ENCODE peak calls at places on chromosome 2, in nine cellular contexts. One of them, this sample, is unnamed.

GRCh38 chr2:224369028-224369632 is 32.8 kb downstream of the FAM124B start:
- DNase-seq in iPS DF 6.9: peak; percentile 18
- DNase-seq in IMR-90: peak; percentile 49
- DNase-seq in heart right ventricle: no peak
- DNase-seq in RWPE2: no peak
- DNase-seq in PC-3: peak; percentile 77
- DNase-seq in adrenal gland: no peak
- DNase-seq in AG04450: no peak
- DNase-seq in right lobe of liver: no peak
- DNase-seq in this sample: no peak

GRCh38 chr2:105803337-105803736 is 58.6 kb downstream of the NCK2 start:
- DNase-seq in iPS DF 6.9: no peak
- DNase-seq in IMR-90: no peak
- DNase-seq in PC-3: no peak
- DNase-seq in RWPE2: no peak
- DNase-seq in AG04450: no peak
- DNase-seq in right lobe of liver: no peak
- DNase-seq in adrenal gland: no peak
- DNase-seq in heart right ventricle: no peak
- DNase-seq in this sample: no peak

GRCh38 chr2:14756122-14756541 is 123.6 kb downstream of the LRATD1 start:
- DNase-seq in iPS DF 6.9: no peak
- DNase-seq in PC-3: peak; percentile 28
- DNase-seq in right lobe of liver: no peak
- DNase-seq in RWPE2: no peak
- DNase-seq in adrenal gland: no peak
- DNase-seq in AG04450: peak; percentile 3
- DNase-seq in IMR-90: peak; percentile 32
- DNase-seq in heart right ventricle: no peak
- DNase-seq in this sample: no peak

GRCh38 chr2:238569415-238570195 is 142.9 kb downstream of the ASB1 start:
- DNase-seq in IMR-90: no peak
- DNase-seq in PC-3: no peak
- DNase-seq in RWPE2: peak; percentile 26
- DNase-seq in AG04450: no peak
- DNase-seq in adrenal gland: no peak
- DNase-seq in iPS DF 6.9: no peak
- DNase-seq in right lobe of liver: no peak
- DNase-seq in heart right ventricle: peak; percentile 51
- DNase-seq in this sample: no peak

GRCh38 chr2:16044946-16045456 is 104.7 kb downstream of the MYCN start:
- DNase-seq in iPS DF 6.9: no peak
- DNase-seq in heart right ventricle: no peak
- DNase-seq in AG04450: no peak
- DNase-seq in adrenal gland: no peak
- DNase-seq in RWPE2: no peak
- DNase-seq in IMR-90: no peak
- DNase-seq in right lobe of liver: no peak
- DNase-seq in PC-3: no peak
- DNase-seq in this sample: no peak

GRCh38 chr2:218962859-218963492 is 3.5 kb downstream of the CDK5R2 start:
- DNase-seq in iPS DF 6.9: peak; percentile 93
- DNase-seq in AG04450: no peak
- DNase-seq in IMR-90: peak; percentile 73
- DNase-seq in adrenal gland: peak; percentile 62
- DNase-seq in RWPE2: no peak
- DNase-seq in right lobe of liver: no peak
- DNase-seq in PC-3: peak; percentile 41
- DNase-seq in heart right ventricle: peak; percentile 74
- DNase-seq in this sample: no peak

GRCh38 chr2:158728422-158728821 is 66.7 kb upstream of the DAPL1 start:
- DNase-seq in iPS DF 6.9: no peak
- DNase-seq in right lobe of liver: no peak
- DNase-seq in AG04450: no peak
- DNase-seq in IMR-90: no peak
- DNase-seq in PC-3: no peak
- DNase-seq in heart right ventricle: no peak
- DNase-seq in RWPE2: no peak
- DNase-seq in adrenal gland: no peak
- DNase-seq in this sample: no peak

GRCh38 chr2:54041135-54041534 is 70.3 kb upstream of the PSME4 start:
- DNase-seq in PC-3: peak; percentile 41
- DNase-seq in iPS DF 6.9: no peak
- DNase-seq in right lobe of liver: no peak
- DNase-seq in adrenal gland: no peak
- DNase-seq in IMR-90: no peak
- DNase-seq in RWPE2: no peak
- DNase-seq in heart right ventricle: no peak
- DNase-seq in AG04450: no peak
- DNase-seq in this sample: no peak

GRCh38 chr2:10668402-10669012 is 21.3 kb downstream of the NOL10 start:
- DNase-seq in PC-3: peak; percentile 87
- DNase-seq in AG04450: peak; percentile 23
- DNase-seq in RWPE2: no peak
- DNase-seq in right lobe of liver: no peak
- DNase-seq in heart right ventricle: no peak
- DNase-seq in iPS DF 6.9: peak; percentile 35
- DNase-seq in adrenal gland: no peak
- DNase-seq in IMR-90: peak; percentile 69
- DNase-seq in this sample: no peak

GRCh38 chr2:191087311-191087710 is 63.5 kb downstream of the STAT4 start:
- DNase-seq in right lobe of liver: no peak
- DNase-seq in IMR-90: no peak
- DNase-seq in RWPE2: no peak
- DNase-seq in iPS DF 6.9: no peak
- DNase-seq in AG04450: no peak
- DNase-seq in adrenal gland: no peak
- DNase-seq in heart right ventricle: no peak
- DNase-seq in PC-3: no peak
- DNase-seq in this sample: no peak

GRCh38 chr2:166171210-166171609 is 43.4 kb upstream of the SCN1A start:
- DNase-seq in adrenal gland: no peak
- DNase-seq in IMR-90: no peak
- DNase-seq in right lobe of liver: no peak
- DNase-seq in AG04450: no peak
- DNase-seq in heart right ventricle: no peak
- DNase-seq in PC-3: no peak
- DNase-seq in iPS DF 6.9: no peak
- DNase-seq in RWPE2: no peak
- DNase-seq in this sample: no peak

GRCh38 chr2:145277922-145278321 is 758.0 kb upstream of the ZEB2 start:
- DNase-seq in iPS DF 6.9: no peak
- DNase-seq in right lobe of liver: no peak
- DNase-seq in AG04450: no peak
- DNase-seq in adrenal gland: no peak
- DNase-seq in RWPE2: no peak
- DNase-seq in IMR-90: peak; percentile 50
- DNase-seq in heart right ventricle: no peak
- DNase-seq in PC-3: peak; percentile 19
- DNase-seq in this sample: no peak

GRCh38 chr2:205800804-205801203 is 118.5 kb downstream of the NRP2 start:
- DNase-seq in iPS DF 6.9: no peak
- DNase-seq in PC-3: no peak
- DNase-seq in AG04450: peak; percentile 98
- DNase-seq in IMR-90: peak; percentile 99
- DNase-seq in adrenal gland: no peak
- DNase-seq in RWPE2: no peak
- DNase-seq in right lobe of liver: no peak
- DNase-seq in heart right ventricle: no peak
- DNase-seq in this sample: no peak

GRCh38 chr2:218999881-219000568 is 6.8 kb upstream of the CRYBA2 start:
- DNase-seq in heart right ventricle: no peak
- DNase-seq in right lobe of liver: no peak
- DNase-seq in AG04450: no peak
- DNase-seq in iPS DF 6.9: no peak
- DNase-seq in PC-3: no peak
- DNase-seq in IMR-90: no peak
- DNase-seq in adrenal gland: no peak
- DNase-seq in RWPE2: no peak
- DNase-seq in this sample: no peak

GRCh38 chr2:42762823-42763804 is 821 bp downstream of the OXER1 start:
- DNase-seq in IMR-90: no peak
- DNase-seq in right lobe of liver: peak; percentile 60
- DNase-seq in RWPE2: peak; percentile 57
- DNase-seq in PC-3: no peak
- DNase-seq in heart right ventricle: no peak
- DNase-seq in iPS DF 6.9: no peak
- DNase-seq in adrenal gland: no peak
- DNase-seq in AG04450: no peak
- DNase-seq in this sample: no peak

GRCh38 chr2:233145726-233146125 is 85.6 kb downstream of the INPP5D start:
- DNase-seq in RWPE2: peak; percentile 16
- DNase-seq in PC-3: no peak
- DNase-seq in IMR-90: no peak
- DNase-seq in adrenal gland: no peak
- DNase-seq in right lobe of liver: no peak
- DNase-seq in iPS DF 6.9: no peak
- DNase-seq in heart right ventricle: no peak
- DNase-seq in AG04450: no peak
- DNase-seq in this sample: no peak

GRCh38 chr2:170191166-170191872 is 13.4 kb downstream of the MYO3B start:
- DNase-seq in heart right ventricle: no peak
- DNase-seq in IMR-90: no peak
- DNase-seq in AG04450: no peak
- DNase-seq in PC-3: no peak
- DNase-seq in adrenal gland: no peak
- DNase-seq in iPS DF 6.9: no peak
- DNase-seq in RWPE2: no peak
- DNase-seq in right lobe of liver: no peak
- DNase-seq in this sample: no peak

GRCh38 chr2:13522096-13522495 is 805.4 kb downstream of the TRIB2 start:
- DNase-seq in iPS DF 6.9: no peak
- DNase-seq in AG04450: no peak
- DNase-seq in PC-3: no peak
- DNase-seq in IMR-90: no peak
- DNase-seq in adrenal gland: no peak
- DNase-seq in right lobe of liver: no peak
- DNase-seq in heart right ventricle: no peak
- DNase-seq in RWPE2: no peak
- DNase-seq in this sample: no peak

GRCh38 chr2:146652311-146652710 is 1192.5 kb upstream of the ACVR2A start:
- DNase-seq in AG04450: no peak
- DNase-seq in IMR-90: peak; percentile 62
- DNase-seq in right lobe of liver: no peak
- DNase-seq in RWPE2: no peak
- DNase-seq in iPS DF 6.9: no peak
- DNase-seq in adrenal gland: no peak
- DNase-seq in heart right ventricle: no peak
- DNase-seq in PC-3: peak; percentile 51
- DNase-seq in this sample: no peak

GRCh38 chr2:203596183-203596582 is 61.1 kb upstream of the RAPH1 start:
- DNase-seq in right lobe of liver: no peak
- DNase-seq in adrenal gland: no peak
- DNase-seq in RWPE2: no peak
- DNase-seq in IMR-90: no peak
- DNase-seq in PC-3: no peak
- DNase-seq in AG04450: no peak
- DNase-seq in heart right ventricle: no peak
- DNase-seq in iPS DF 6.9: no peak
- DNase-seq in this sample: no peak

GRCh38 chr2:206113148-206113547 is 27.2 kb upstream of the INO80D start:
- DNase-seq in iPS DF 6.9: no peak
- DNase-seq in PC-3: no peak
- DNase-seq in IMR-90: peak; percentile 45
- DNase-seq in adrenal gland: no peak
- DNase-seq in RWPE2: no peak
- DNase-seq in right lobe of liver: no peak
- DNase-seq in heart right ventricle: no peak
- DNase-seq in AG04450: no peak
- DNase-seq in this sample: no peak

GRCh38 chr2:100388703-100389102 is 28.8 kb downstream of the CHST10 start:
- DNase-seq in right lobe of liver: no peak
- DNase-seq in iPS DF 6.9: no peak
- DNase-seq in heart right ventricle: no peak
- DNase-seq in IMR-90: no peak
- DNase-seq in AG04450: no peak
- DNase-seq in PC-3: no peak
- DNase-seq in adrenal gland: no peak
- DNase-seq in RWPE2: no peak
- DNase-seq in this sample: no peak
- H3K4me3 ChIP-seq in right lobe of liver: no peak overlapping the region
- H3K4me3 ChIP-seq in iPS DF 6.9: no peak overlapping the region
- H3K4me3 ChIP-seq in heart right ventricle: no peak overlapping the region
- H3K4me3 ChIP-seq in IMR-90: no peak overlapping the region
- H3K4me3 ChIP-seq in AG04450: no peak overlapping the region
- H3K4me3 ChIP-seq in PC-3: no peak overlapping the region
- H3K4me3 ChIP-seq in adrenal gland: no peak overlapping the region
- H3K4me3 ChIP-seq in RWPE2: no peak overlapping the region
- H3K4me3 ChIP-seq in this sample: no peak overlapping the region

GRCh38 chr2:60513191-60513590 is 40.3 kb downstream of the BCL11A start:
- DNase-seq in AG04450: no peak
- DNase-seq in PC-3: no peak
- DNase-seq in IMR-90: no peak
- DNase-seq in heart right ventricle: no peak
- DNase-seq in RWPE2: no peak
- DNase-seq in iPS DF 6.9: no peak
- DNase-seq in adrenal gland: no peak
- DNase-seq in right lobe of liver: no peak
- DNase-seq in this sample: peak; percentile 43
- H3K27ac ChIP-seq in AG04450: no peak overlapping the region
- H3K27ac ChIP-seq in PC-3: peak overlapping the region; percentile 83
- H3K27ac ChIP-seq in IMR-90: no peak overlapping the region
- H3K27ac ChIP-seq in heart right ventricle: no peak overlapping the region
- H3K27ac ChIP-seq in RWPE2: no peak overlapping the region
- H3K27ac ChIP-seq in iPS DF 6.9: no peak overlapping the region
- H3K27ac ChIP-seq in adrenal gland: no peak overlapping the region
- H3K27ac ChIP-seq in right lobe of liver: no peak overlapping the region
- H3K27ac ChIP-seq in this sample: no peak overlapping the region

DNA sequence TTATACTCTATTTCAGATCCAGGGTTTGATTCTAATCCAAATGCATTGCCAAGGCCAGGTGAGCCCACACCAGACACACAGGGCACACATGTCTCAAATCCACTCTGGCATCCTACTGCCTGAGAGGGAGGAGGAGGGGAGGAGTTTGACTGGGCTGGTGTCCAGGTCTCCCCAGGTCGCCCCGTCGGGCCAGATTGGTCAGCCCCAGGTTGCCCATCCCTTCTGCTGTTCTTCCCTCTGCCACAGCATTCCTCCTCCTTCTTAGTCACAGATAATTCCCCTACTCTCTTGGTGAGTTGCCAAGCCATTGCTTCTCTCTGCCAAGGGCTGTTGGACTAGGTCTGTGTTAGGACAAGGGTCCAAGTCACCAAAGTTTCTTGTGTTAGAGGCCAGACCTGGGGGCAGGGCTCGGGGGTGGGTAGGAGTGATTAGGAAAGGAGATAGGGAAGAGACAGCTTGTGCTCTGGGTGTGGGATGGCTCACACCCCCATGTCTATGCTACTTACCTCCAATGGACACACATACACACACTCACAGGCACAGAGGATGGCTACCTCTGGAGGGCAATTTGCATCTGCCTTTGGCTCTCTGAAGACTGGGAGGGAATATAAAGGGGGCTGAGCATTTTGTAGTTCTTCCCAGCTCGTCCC is 2.5 kb upstream of the EGR4 start:
- DNase-seq in RWPE2: no peak
- DNase-seq in heart right ventricle: no peak
- DNase-seq in IMR-90: no peak
- DNase-seq in right lobe of liver: no peak
- DNase-seq in AG04450: no peak
- DNase-seq in iPS DF 6.9: no peak
- DNase-seq in adrenal gland: no peak
- DNase-seq in PC-3: peak; percentile 60
- DNase-seq in this sample: no peak
- H3K27me3 ChIP-seq in RWPE2: peaks cover 44% of the 10 kb centered on the region
- H3K27me3 ChIP-seq in heart right ventricle: peaks cover 80% of the 10 kb centered on the region
- H3K27me3 ChIP-seq in IMR-90: peaks cover 63% of the 10 kb centered on the region
- H3K27me3 ChIP-seq in right lobe of liver: peaks cover 25% of the 10 kb centered on the region
- H3K27me3 ChIP-seq in AG04450: peaks cover 68% of the 10 kb centered on the region
- H3K27me3 ChIP-seq in iPS DF 6.9: peaks cover 21% of the 10 kb centered on the region
- H3K27me3 ChIP-seq in adrenal gland: peaks cover 49% of the 10 kb centered on the region
- H3K27me3 ChIP-seq in PC-3: peaks cover 94% of the 10 kb centered on the region
- H3K27me3 ChIP-seq in this sample: peaks cover 28% of the 10 kb centered on the region

GRCh38 chr2:231666171-231667095 is 41.9 kb upstream of the PTMA start:
- DNase-seq in heart right ventricle: peak; percentile 95
- DNase-seq in AG04450: peak; percentile 82
- DNase-seq in right lobe of liver: peak; percentile 85
- DNase-seq in IMR-90: peak; percentile 91
- DNase-seq in iPS DF 6.9: no peak
- DNase-seq in adrenal gland: peak; percentile 80
- DNase-seq in PC-3: peak; percentile 91
- DNase-seq in RWPE2: peak; percentile 75
- DNase-seq in this sample: peak; percentile 95
- H3K4me3 ChIP-seq in heart right ventricle: peak overlapping the region; percentile 60
- H3K4me3 ChIP-seq in AG04450: peak overlapping the region; percentile 56
- H3K4me3 ChIP-seq in right lobe of liver: no peak overlapping the region
- H3K4me3 ChIP-seq in IMR-90: peak overlapping the region; percentile 51
- H3K4me3 ChIP-seq in iPS DF 6.9: peak overlapping the region; percentile 8
- H3K4me3 ChIP-seq in adrenal gland: no peak overlapping the region
- H3K4me3 ChIP-seq in PC-3: peak overlapping the region; percentile 62
- H3K4me3 ChIP-seq in RWPE2: peak overlapping the region; percentile 7
- H3K4me3 ChIP-seq in this sample: peak overlapping the region; percentile 54